ENCODE peak calls at places on chromosomes 5 and 9, in nine cellular contexts. D is tibial nerve; C is CD4-positive, alpha-beta memory T cell; S is neuronal stem cell; Z is bronchial epithelial cell; X is Jurkat, Clone E6-1; G is brain microvascular endothelial cell; R is IMR-90; Y is GM23248. A is an unnamed sample.
A peak's percentile ranks its signal among the peaks of the same experiment; 100 is the strongest.

GRCh38 chr9:90100014-90100413 is 495.2 kb downstream of the GADD45G start:
- DNase-seq in D (no peak), C (no peak), S (no peak), Z (no peak), X (no peak), G (no peak), R (no peak), Y (peak; percentile 5), A (no peak)

GRCh38 chr9:110320651-110321050 is 17.0 kb downstream of the TXNDC8 start:
- DNase-seq in D (no peak), C (no peak), S (no peak), Z (no peak), X (no peak), G (no peak), R (peak; percentile 13), Y (peak; percentile 14), A (no peak)

GRCh38 chr9:90870646-90871326 is 69.2 kb downstream of the SYK start:
- DNase-seq in D (no peak), C (no peak), S (peak; percentile 20), Z (peak; percentile 48), X (peak; percentile 37), G (peak; percentile 32), R (peak; percentile 44), Y (peak; percentile 61), A (peak; percentile 48)

GRCh38 chr9:113401027-113401792 is at the start of gene ALAD:
- DNase-seq in D (peak; percentile 98), C (peak; percentile 98), S (peak; percentile 99), Z (peak; percentile 89), X (peak; percentile 95), G (peak; percentile 93), R (peak; percentile 97), Y (peak; percentile 99), A (peak; percentile 99)

GRCh38 chr5:87844449-87844848 is 424.2 kb downstream of the TMEM161B start:
- DNase-seq in D (no peak), C (no peak), S (no peak), Z (no peak), X (no peak), G (no peak), R (no peak), Y (no peak), A (no peak)

GRCh38 chr5:113330533-113331200 is 104.1 kb downstream of the TSSK1B start:
- DNase-seq in D (no peak), C (peak; percentile 41), S (no peak), Z (peak; percentile 47), X (peak; percentile 79), G (peak; percentile 21), R (peak; percentile 60), Y (peak; percentile 78), A (no peak)

GRCh38 chr9:132241840-132242620 is 80.2 kb downstream of the NTNG2 start:
- DNase-seq in D (no peak), C (peak; percentile 75), S (no peak), Z (no peak), X (peak; percentile 39), G (no peak), R (no peak), Y (no peak), A (peak; percentile 46)

GRCh38 chr5:148454576-148454975 is 70.8 kb downstream of the FBXO38 start:
- DNase-seq in D (no peak), C (no peak), S (no peak), Z (no peak), X (no peak), G (no peak), R (no peak), Y (no peak), A (no peak)

GRCh38 chr5:108345541-108346171 is 36.2 kb downstream of the FBXL17 start:
- DNase-seq in D (no peak), C (no peak), S (peak; percentile 14), Z (peak; percentile 70), X (peak; percentile 46), G (no peak), R (peak; percentile 67), Y (peak; percentile 63), A (peak; percentile 56)

GRCh38 chr5:74441616-74442015 is 198.9 kb downstream of the ENC1 start:
- DNase-seq in D (no peak), C (no peak), S (no peak), Z (no peak), X (no peak), G (no peak), R (no peak), Y (no peak), A (no peak)

GRCh38 chr5:119238265-119239118 is 117.3 kb upstream of the TNFAIP8 start:
- DNase-seq in D (no peak), C (no peak), S (no peak), Z (no peak), X (no peak), G (no peak), R (no peak), Y (no peak), A (no peak)

GRCh38 chr5:172150514-172151425 is 37.3 kb downstream of the STK10 start:
- DNase-seq in D (no peak), C (no peak), S (no peak), Z (no peak), X (no peak), G (no peak), R (peak; percentile 24), Y (peak; percentile 35), A (peak; percentile 56)

GRCh38 chr5:148937239-148937638 is 110.8 kb downstream of the ADRB2 start:
- DNase-seq in D (no peak), C (no peak), S (no peak), Z (peak; percentile 76), X (no peak), G (no peak), R (peak; percentile 11), Y (peak; percentile 12), A (no peak)

GRCh38 chr5:180471866-180472265 is 22.3 kb upstream of the CNOT6 start:
- DNase-seq in D (no peak), C (no peak), S (no peak), Z (no peak), X (no peak), G (no peak), R (no peak), Y (no peak), A (no peak)

GRCh38 chr5:55175781-55176175 is 2.8 kb upstream of the CDC20B start:
- DNase-seq in D (no peak), C (no peak), S (no peak), Z (no peak), X (no peak), G (no peak), R (no peak), Y (no peak), A (no peak)
- H3K4me3 ChIP-seq in D (no peak overlapping the region), C (no peak overlapping the region), S (no peak overlapping the region), Z (peak overlapping the region; percentile 40), X (no peak overlapping the region), G (no peak overlapping the region), R (no peak overlapping the region), Y (peak overlapping the region; percentile 60), A (no peak overlapping the region)

DNA sequence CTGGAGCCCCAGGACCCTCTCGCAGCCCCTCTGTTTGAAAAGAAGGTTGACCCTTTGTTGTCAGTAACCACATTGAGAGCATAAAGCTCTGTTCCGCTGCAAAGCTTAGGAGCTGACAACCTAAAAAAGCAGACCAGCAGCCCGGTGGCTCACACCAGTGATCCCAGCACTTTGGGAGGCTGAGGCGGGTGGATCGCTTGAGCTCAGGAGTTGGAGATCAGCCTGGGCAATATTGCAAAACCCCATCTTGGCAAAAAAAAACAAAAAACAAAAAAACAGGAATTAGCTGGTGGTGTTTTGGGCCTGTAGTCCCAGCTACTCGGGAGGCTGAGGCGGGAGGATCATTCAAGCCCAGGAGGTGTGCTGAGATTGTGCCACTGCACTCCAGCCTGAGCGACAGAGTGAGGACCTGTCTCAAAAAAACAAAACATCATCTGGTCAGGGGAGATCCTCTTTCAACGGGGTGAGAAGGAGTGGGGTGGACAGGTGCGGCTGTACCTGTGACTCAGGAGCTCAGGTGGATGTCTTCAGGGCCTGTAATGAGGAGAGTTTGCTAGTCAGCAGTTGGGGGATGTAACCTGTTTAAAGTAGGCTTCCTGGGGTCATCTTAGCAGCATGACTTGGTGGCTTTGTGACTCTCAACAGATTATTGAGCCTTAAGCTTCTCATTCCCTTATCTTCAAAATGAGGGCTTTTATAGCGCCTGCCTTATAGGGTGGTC is 694 bp upstream of the REEP2 start:
- DNase-seq in D (no peak), C (peak; percentile 27), S (no peak), Z (no peak), X (no peak), G (no peak), R (no peak), Y (no peak), A (no peak)
- H3K4me3 ChIP-seq in D (no peak overlapping the region), C (no peak overlapping the region), S (peak overlapping the region; percentile 70), Z (no peak overlapping the region), X (peak overlapping the region; percentile 59), G (peak overlapping the region; percentile 45), R (peak overlapping the region; percentile 53), Y (peak overlapping the region; percentile 76), A (peak overlapping the region; percentile 32)

GRCh38 chr5:98309785-98310566 is 463.5 kb upstream of the RGMB start:
- DNase-seq in D (no peak), C (no peak), S (peak; percentile 21), Z (peak; percentile 99), X (no peak), G (peak; percentile 99), R (peak; percentile 99), Y (peak; percentile 99), A (peak; percentile 13)
- H3K4me3 ChIP-seq in D (peak overlapping the region; percentile 9), C (no peak overlapping the region), S (no peak overlapping the region), Z (no peak overlapping the region), X (no peak overlapping the region), G (no peak overlapping the region), R (peak overlapping the region; percentile 24), Y (peak overlapping the region; percentile 64), A (no peak overlapping the region)

GRCh38 chr5:133613743-133614142 is 1.4 kb upstream of the FSTL4 start:
- DNase-seq in D (no peak), C (no peak), S (no peak), Z (no peak), X (no peak), G (no peak), R (no peak), Y (no peak), A (no peak)

GRCh38 chr5:133613184-133613583 is 843 bp upstream of the FSTL4 start:
- DNase-seq in D (no peak), C (no peak), S (no peak), Z (no peak), X (no peak), G (no peak), R (no peak), Y (no peak), A (no peak)

GRCh38 chr5:133610489-133611356 is 1.6 kb downstream of the FSTL4 start:
- DNase-seq in D (peak; percentile 20), C (no peak), S (peak; percentile 74), Z (peak; percentile 40), X (no peak), G (peak; percentile 8), R (no peak), Y (peak; percentile 65), A (no peak)

GRCh38 chr5:133612021-133612860 is at the start of gene FSTL4:
- DNase-seq in D (no peak), C (no peak), S (peak; percentile 33), Z (no peak), X (no peak), G (no peak), R (no peak), Y (no peak), A (peak; percentile 25)

GRCh38 chr5:133611357-133612020 is 852 bp downstream of the FSTL4 start:
- DNase-seq in D (no peak), C (no peak), S (peak; percentile 38), Z (no peak), X (no peak), G (no peak), R (no peak), Y (no peak), A (no peak)
- H3K4me3 ChIP-seq in D (no peak overlapping the region), C (peak overlapping the region; percentile 17), S (peak overlapping the region; percentile 66), Z (peak overlapping the region; percentile 7), X (no peak overlapping the region), G (no peak overlapping the region), R (no peak overlapping the region), Y (no peak overlapping the region), A (no peak overlapping the region)